ENCODE peak calls at places on chromosome 13, in eight cellular contexts. I is DND-41, K is left ventricle myocardium inferior, G is tibial artery, D is sigmoid colon, O is heart right ventricle, V is endodermal cell, B is thoracic aorta. F is an unnamed sample. For H3K36me3, the result is how much of the 10 kb centered on the place peaks cover.

GRCh38 chr13:107767119-107767518 is 448.2 kb downstream of the LIG4 start:
- DNase-seq in G (no peak), K (no peak), O (no peak), B (no peak), D (no peak), I (no peak), V (no peak), F (no peak)

GRCh38 chr13:21075303-21076264 is 14.2 kb upstream of the LATS2 start:
- DNase-seq in G (peak), I (no peak), B (no peak), O (peak), V (peak), D (peak), K (peak), F (no peak)

GRCh38 chr13:31172001-31172400 is 10.3 kb upstream of the HSPH1 start:
- DNase-seq in K (no peak), O (no peak), I (no peak), G (no peak), V (no peak), B (no peak), D (no peak), F (no peak)

GRCh38 chr13:73702419-73703071 is 431.7 kb downstream of the KLF12 start:
- DNase-seq in V (no peak), B (no peak), D (no peak), O (no peak), I (no peak), K (no peak), G (no peak), F (peak)

GRCh38 chr13:86946734-86947133 is 724.4 kb upstream of the SLITRK5 start:
- DNase-seq in O (no peak), I (no peak), V (no peak), B (no peak), G (no peak), D (no peak), K (no peak), F (no peak)

GRCh38 chr13:109114991-109115390 is 485.6 kb downstream of the MYO16 start:
- DNase-seq in I (no peak), O (no peak), D (no peak), V (no peak), K (no peak), B (no peak), G (no peak), F (no peak)

GRCh38 chr13:44493213-44493812 is 82.8 kb downstream of the TSC22D1 start:
- DNase-seq in I (no peak), V (no peak), O (no peak), K (no peak), B (no peak), G (no peak), D (no peak), F (no peak)

GRCh38 chr13:111589321-111589720 is 268.9 kb downstream of the TEX29 start:
- DNase-seq in K (no peak), G (no peak), I (no peak), B (no peak), D (peak), O (no peak), V (no peak), F (no peak)

GRCh38 chr13:32019612-32020233 is 11.9 kb upstream of the FRY start:
- DNase-seq in I (peak), O (peak), V (peak), B (no peak), D (no peak), G (no peak), K (no peak), F (peak)

GRCh38 chr13:36030670-36031331 is 100.4 kb downstream of the DCLK1 start:
- DNase-seq in O (peak), D (no peak), V (no peak), K (no peak), B (no peak), G (no peak), I (no peak), F (no peak)

GRCh38 chr13:31905896-31906295 is 125.7 kb upstream of the FRY start:
- DNase-seq in G (no peak), B (no peak), K (no peak), D (no peak), I (no peak), V (no peak), O (no peak), F (no peak)

GRCh38 chr13:114112826-114113322 is 19.5 kb downstream of the RASA3 start:
- DNase-seq in I (no peak), D (peak), K (no peak), V (peak), B (no peak), G (no peak), O (no peak), F (peak)

GRCh38 chr13:114115796-114116195 is 16.6 kb downstream of the RASA3 start:
- DNase-seq in D (peak), K (no peak), B (no peak), O (peak), G (peak), I (no peak), V (no peak), F (peak)

GRCh38 chr13:114115191-114115671 is 17.2 kb downstream of the RASA3 start:
- DNase-seq in V (peak), K (no peak), G (peak), O (peak), B (no peak), I (no peak), D (peak), F (no peak)

GRCh38 chr13:114112231-114112825 is 20.1 kb downstream of the RASA3 start:
- DNase-seq in I (no peak), K (no peak), B (no peak), G (peak), D (peak), O (no peak), V (peak), F (no peak)

GRCh38 chr13:114113961-114114360 is 18.5 kb downstream of the RASA3 start:
- DNase-seq in V (peak), O (no peak), G (peak), B (no peak), D (no peak), K (no peak), I (no peak), F (no peak)
- H3K36me3 ChIP-seq in V (under half), O (under half), G (under half), B (under half), D (under half), K (under half), I (under half), F (under half)

GRCh38 chr13:23616228-23616627 is 46.0 kb downstream of the TNFRSF19 start:
- DNase-seq in D (no peak), G (no peak), B (no peak), V (no peak), K (no peak), I (no peak), O (no peak), F (no peak)
- H3K4me3 ChIP-seq in D (no peak), G (no peak), B (no peak), V (no peak), K (no peak), I (no peak), O (no peak), F (no peak)

GRCh38 chr13:100665403-100665802 is 9.2 kb downstream of the TMTC4 start:
- DNase-seq in B (no peak), D (no peak), V (no peak), I (no peak), G (no peak), O (no peak), K (no peak), F (no peak)
- H3K36me3 ChIP-seq in B (under half), D (half or more), V (half or more), I (half or more), G (half or more), O (under half), K (half or more), F (under half)

GRCh38 chr13:114066956-114067355 is 65.5 kb downstream of the RASA3 start:
- DNase-seq in B (no peak), V (no peak), I (no peak), D (no peak), G (no peak), O (no peak), K (no peak), F (no peak)

GRCh38 chr13:114067381-114067885 is 65.0 kb downstream of the RASA3 start:
- DNase-seq in I (no peak), K (no peak), V (no peak), B (no peak), O (no peak), D (no peak), G (no peak), F (no peak)

GRCh38 chr13:114065141-114065925 is 67.1 kb downstream of the RASA3 start:
- DNase-seq in G (peak), D (peak), K (peak), I (no peak), V (peak), B (peak), O (peak), F (peak)

GRCh38 chr13:114064516-114065140 is 67.8 kb downstream of the RASA3 start:
- DNase-seq in V (no peak), I (no peak), K (peak), O (peak), B (no peak), G (no peak), D (peak), F (no peak)

DNA sequence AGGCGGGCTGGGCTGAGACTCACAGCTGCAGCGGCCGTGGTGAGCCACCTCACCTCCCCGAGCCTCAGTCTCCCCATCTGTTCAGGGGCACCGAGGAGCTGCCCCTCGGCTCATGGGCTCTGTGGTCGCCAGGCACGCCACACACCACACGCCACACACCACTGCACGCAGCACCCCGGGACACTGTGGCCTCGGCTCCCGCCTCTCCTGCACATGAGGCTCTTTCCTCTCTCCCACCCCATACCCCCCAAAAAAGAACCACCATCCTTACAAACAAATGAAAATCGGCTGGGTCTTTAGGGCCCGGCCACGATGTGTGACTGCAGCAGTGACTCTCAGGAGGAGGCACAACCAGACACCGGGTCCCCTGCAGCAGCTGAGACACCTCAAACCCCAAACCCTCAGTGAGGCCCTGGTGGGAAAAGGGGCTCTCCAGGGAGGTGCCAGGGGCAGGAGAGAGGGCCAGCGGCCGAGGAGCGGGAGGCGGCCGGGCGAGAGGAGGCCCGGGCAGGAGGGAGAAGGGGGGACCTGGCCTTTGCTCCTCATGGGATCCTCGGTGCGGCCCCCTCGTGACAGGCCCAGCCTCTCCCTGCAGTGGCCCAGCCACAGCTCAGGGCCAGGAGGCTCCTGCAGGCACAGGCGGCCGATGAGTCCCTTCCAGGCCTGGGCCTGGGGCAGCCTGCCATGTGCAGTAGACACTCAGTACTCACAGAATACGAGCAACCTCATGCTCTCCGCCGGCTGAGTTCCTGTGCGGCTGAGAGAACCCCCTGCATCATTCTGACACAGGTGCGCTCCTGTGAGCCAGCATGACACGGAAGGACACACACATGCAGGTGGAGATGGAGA is 66.3 kb downstream of the RASA3 start:
- DNase-seq in B (no peak), V (no peak), D (peak), K (no peak), O (peak), I (no peak), G (no peak), F (no peak)
- H3K4me3 ChIP-seq in B (peak), V (no peak), D (no peak), K (peak), O (no peak), I (no peak), G (peak), F (peak)

F was measured in CD8-positive, alpha-beta memory T cell.